ENCODE peak calls at places on chromosomes 4 and X, in six cellular contexts. One of them, this sample, is unnamed.

GRCh38 chr4:159142254-159142653 is 39.4 kb downstream of the RAPGEF2 start:
- DNase-seq in HFFc6: no peak
- DNase-seq in CD8-positive, alpha-beta T cell: no peak
- DNase-seq in GM12865: no peak
- DNase-seq in right lobe of liver: no peak
- DNase-seq in hepatocyte: no peak
- DNase-seq in this sample: no peak

GRCh38 chr4:148044889-148045352 is 313.0 kb downstream of the ARHGAP10 start:
- DNase-seq in hepatocyte: no peak
- DNase-seq in GM12865: peak
- DNase-seq in HFFc6: no peak
- DNase-seq in right lobe of liver: no peak
- DNase-seq in CD8-positive, alpha-beta T cell: no peak
- DNase-seq in this sample: peak

GRCh38 chr4:38189445-38189844 is 229.2 kb downstream of the PTTG2 start:
- DNase-seq in HFFc6: peak
- DNase-seq in CD8-positive, alpha-beta T cell: no peak
- DNase-seq in right lobe of liver: no peak
- DNase-seq in hepatocyte: no peak
- DNase-seq in GM12865: no peak
- DNase-seq in this sample: no peak

GRCh38 chr4:16329132-16329796 is 103.0 kb upstream of the TAPT1 start:
- DNase-seq in HFFc6: no peak
- DNase-seq in GM12865: no peak
- DNase-seq in right lobe of liver: no peak
- DNase-seq in hepatocyte: no peak
- DNase-seq in CD8-positive, alpha-beta T cell: no peak
- DNase-seq in this sample: no peak

GRCh38 chr4:182604953-182605352 is 312.2 kb downstream of the DCTD start:
- DNase-seq in right lobe of liver: no peak
- DNase-seq in GM12865: no peak
- DNase-seq in HFFc6: peak
- DNase-seq in hepatocyte: no peak
- DNase-seq in CD8-positive, alpha-beta T cell: no peak
- DNase-seq in this sample: no peak

GRCh38 chr4:794911-795725 is 30.8 kb downstream of the CPLX1 start:
- DNase-seq in hepatocyte: no peak
- DNase-seq in CD8-positive, alpha-beta T cell: no peak
- DNase-seq in GM12865: no peak
- DNase-seq in HFFc6: no peak
- DNase-seq in right lobe of liver: no peak
- DNase-seq in this sample: no peak

GRCh38 chr4:153257151-153257620 is 52.9 kb downstream of the TRIM2 start:
- DNase-seq in CD8-positive, alpha-beta T cell: no peak
- DNase-seq in right lobe of liver: no peak
- DNase-seq in HFFc6: peak
- DNase-seq in hepatocyte: peak
- DNase-seq in GM12865: peak
- DNase-seq in this sample: peak

GRCh38 chrX:33434256-33435092 is 223.1 kb upstream of the DMD start:
- DNase-seq in right lobe of liver: peak
- DNase-seq in hepatocyte: peak
- DNase-seq in HFFc6: peak
- DNase-seq in GM12865: peak
- DNase-seq in CD8-positive, alpha-beta T cell: no peak
- DNase-seq in this sample: peak

GRCh38 chr4:173076903-173077629 is 91.5 kb upstream of the GALNT7 start:
- DNase-seq in HFFc6: no peak
- DNase-seq in right lobe of liver: no peak
- DNase-seq in CD8-positive, alpha-beta T cell: no peak
- DNase-seq in hepatocyte: no peak
- DNase-seq in GM12865: no peak
- DNase-seq in this sample: no peak

GRCh38 chr4:137934046-137934445 is 308.1 kb downstream of the SLC7A11 start:
- DNase-seq in GM12865: no peak
- DNase-seq in right lobe of liver: no peak
- DNase-seq in hepatocyte: no peak
- DNase-seq in HFFc6: no peak
- DNase-seq in CD8-positive, alpha-beta T cell: no peak
- DNase-seq in this sample: no peak

GRCh38 chr4:187516224-187516623 is 479.3 kb upstream of the ZFP42 start:
- DNase-seq in right lobe of liver: no peak
- DNase-seq in hepatocyte: no peak
- DNase-seq in GM12865: no peak
- DNase-seq in CD8-positive, alpha-beta T cell: no peak
- DNase-seq in HFFc6: no peak
- DNase-seq in this sample: no peak

GRCh38 chr4:147285751-147286150 is 195.1 kb upstream of the EDNRA start:
- DNase-seq in hepatocyte: no peak
- DNase-seq in HFFc6: no peak
- DNase-seq in right lobe of liver: no peak
- DNase-seq in GM12865: no peak
- DNase-seq in CD8-positive, alpha-beta T cell: no peak
- DNase-seq in this sample: no peak

GRCh38 chr4:161208564-161208963 is 955.2 kb downstream of the FSTL5 start:
- DNase-seq in HFFc6: no peak
- DNase-seq in right lobe of liver: no peak
- DNase-seq in GM12865: no peak
- DNase-seq in CD8-positive, alpha-beta T cell: no peak
- DNase-seq in hepatocyte: no peak
- DNase-seq in this sample: no peak

GRCh38 chrX:24925430-24925829 is 90.3 kb downstream of the ARX start:
- DNase-seq in hepatocyte: no peak
- DNase-seq in GM12865: no peak
- DNase-seq in HFFc6: no peak
- DNase-seq in right lobe of liver: no peak
- DNase-seq in CD8-positive, alpha-beta T cell: no peak
- DNase-seq in this sample: no peak

GRCh38 chr4:97924341-97924958 is 218.8 kb downstream of the STPG2 start:
- DNase-seq in GM12865: no peak
- DNase-seq in right lobe of liver: no peak
- DNase-seq in HFFc6: no peak
- DNase-seq in hepatocyte: no peak
- DNase-seq in CD8-positive, alpha-beta T cell: no peak
- DNase-seq in this sample: no peak

GRCh38 chr4:1532549-1533395 is 126.5 kb upstream of the NKX1-1 start:
- DNase-seq in HFFc6: no peak
- DNase-seq in GM12865: no peak
- DNase-seq in hepatocyte: no peak
- DNase-seq in right lobe of liver: no peak
- DNase-seq in CD8-positive, alpha-beta T cell: peak
- DNase-seq in this sample: no peak

GRCh38 chr4:3031357-3032064 is 42.8 kb downstream of the HTT-AS start:
- DNase-seq in GM12865: no peak
- DNase-seq in CD8-positive, alpha-beta T cell: no peak
- DNase-seq in HFFc6: no peak
- DNase-seq in right lobe of liver: peak
- DNase-seq in hepatocyte: no peak
- DNase-seq in this sample: no peak

GRCh38 chr4:178598672-178599071 is 1156.4 kb upstream of the AGA start:
- DNase-seq in hepatocyte: no peak
- DNase-seq in CD8-positive, alpha-beta T cell: no peak
- DNase-seq in HFFc6: no peak
- DNase-seq in right lobe of liver: no peak
- DNase-seq in GM12865: no peak
- DNase-seq in this sample: no peak
- TF ChIP-seq CTCF in hepatocyte: no peak
- TF ChIP-seq CTCF in CD8-positive, alpha-beta T cell: no peak
- TF ChIP-seq CTCF in HFFc6: no peak
- TF ChIP-seq CTCF in right lobe of liver: no peak
- TF ChIP-seq CTCF in GM12865: no peak
- TF ChIP-seq CTCF in this sample: no peak

DNA sequence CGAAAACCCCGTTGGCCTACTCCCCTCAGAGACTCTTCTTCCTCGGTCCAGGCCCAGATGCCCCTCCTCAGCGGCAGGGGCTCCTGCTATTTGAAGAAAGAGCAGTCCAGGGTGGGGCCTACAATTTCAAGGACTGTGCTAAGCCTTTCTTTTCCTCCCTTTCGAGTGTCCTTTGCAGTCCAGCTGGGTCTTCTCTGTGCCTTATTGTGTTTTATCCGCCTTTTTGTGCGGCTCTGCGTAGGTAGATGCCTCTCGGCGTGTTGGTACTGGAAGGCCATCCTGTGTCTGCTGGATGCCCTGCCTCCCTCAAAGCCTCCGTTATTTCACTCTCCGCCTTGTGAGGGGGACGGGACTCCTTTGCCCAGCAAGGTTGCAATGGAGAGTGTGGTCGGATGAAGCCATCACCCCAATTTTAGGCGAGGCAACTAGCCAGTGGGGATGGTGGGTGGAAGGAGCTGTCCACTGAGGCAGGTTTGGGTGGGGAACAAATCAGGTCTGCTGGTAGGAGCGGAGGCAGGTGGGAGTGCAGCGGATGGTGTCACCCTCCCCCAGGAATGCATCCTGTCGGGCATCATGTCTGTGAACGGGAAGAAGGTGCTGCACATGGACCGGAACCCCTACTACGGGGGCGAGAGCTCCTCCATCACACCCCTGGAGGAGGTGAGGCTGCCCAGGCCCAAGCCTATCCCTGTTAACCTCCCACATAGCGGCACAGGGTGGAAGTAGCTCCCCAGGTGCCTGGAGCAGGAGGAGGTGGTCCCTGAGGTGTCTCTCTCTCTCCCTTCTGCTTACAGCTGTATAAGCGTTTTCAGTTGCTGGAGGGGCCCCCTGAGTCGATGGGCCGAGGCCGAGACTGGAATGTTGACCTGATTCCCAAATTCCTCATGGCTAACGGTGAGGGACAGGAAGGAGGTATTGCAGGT is 1.3 kb downstream of the GDI1 start:
- DNase-seq in hepatocyte: no peak
- DNase-seq in CD8-positive, alpha-beta T cell: no peak
- DNase-seq in GM12865: no peak
- DNase-seq in right lobe of liver: no peak
- DNase-seq in HFFc6: no peak
- DNase-seq in this sample: no peak
- TF ChIP-seq CTCF in hepatocyte: no peak
- TF ChIP-seq CTCF in CD8-positive, alpha-beta T cell: no peak
- TF ChIP-seq CTCF in GM12865: no peak
- TF ChIP-seq CTCF in right lobe of liver: no peak
- TF ChIP-seq CTCF in HFFc6: no peak
- TF ChIP-seq CTCF in this sample: no peak

GRCh38 chr4:168585168-168586091 is 88.6 kb downstream of the PALLD start:
- DNase-seq in HFFc6: peak
- DNase-seq in GM12865: peak
- DNase-seq in hepatocyte: peak
- DNase-seq in CD8-positive, alpha-beta T cell: no peak
- DNase-seq in right lobe of liver: peak
- DNase-seq in this sample: peak
- TF ChIP-seq CTCF in HFFc6: peak
- TF ChIP-seq CTCF in GM12865: peak
- TF ChIP-seq CTCF in hepatocyte: peak
- TF ChIP-seq CTCF in CD8-positive, alpha-beta T cell: no peak
- TF ChIP-seq CTCF in right lobe of liver: peak
- TF ChIP-seq CTCF in this sample: peak

GRCh38 chr4:80141543-80141942 is 55.8 kb upstream of the PRDM8 start:
- DNase-seq in GM12865: no peak
- DNase-seq in CD8-positive, alpha-beta T cell: no peak
- DNase-seq in hepatocyte: no peak
- DNase-seq in HFFc6: no peak
- DNase-seq in right lobe of liver: no peak
- DNase-seq in this sample: no peak
- TF ChIP-seq CTCF in GM12865: no peak
- TF ChIP-seq CTCF in CD8-positive, alpha-beta T cell: no peak
- TF ChIP-seq CTCF in hepatocyte: no peak
- TF ChIP-seq CTCF in HFFc6: no peak
- TF ChIP-seq CTCF in right lobe of liver: no peak
- TF ChIP-seq CTCF in this sample: no peak

DNA sequence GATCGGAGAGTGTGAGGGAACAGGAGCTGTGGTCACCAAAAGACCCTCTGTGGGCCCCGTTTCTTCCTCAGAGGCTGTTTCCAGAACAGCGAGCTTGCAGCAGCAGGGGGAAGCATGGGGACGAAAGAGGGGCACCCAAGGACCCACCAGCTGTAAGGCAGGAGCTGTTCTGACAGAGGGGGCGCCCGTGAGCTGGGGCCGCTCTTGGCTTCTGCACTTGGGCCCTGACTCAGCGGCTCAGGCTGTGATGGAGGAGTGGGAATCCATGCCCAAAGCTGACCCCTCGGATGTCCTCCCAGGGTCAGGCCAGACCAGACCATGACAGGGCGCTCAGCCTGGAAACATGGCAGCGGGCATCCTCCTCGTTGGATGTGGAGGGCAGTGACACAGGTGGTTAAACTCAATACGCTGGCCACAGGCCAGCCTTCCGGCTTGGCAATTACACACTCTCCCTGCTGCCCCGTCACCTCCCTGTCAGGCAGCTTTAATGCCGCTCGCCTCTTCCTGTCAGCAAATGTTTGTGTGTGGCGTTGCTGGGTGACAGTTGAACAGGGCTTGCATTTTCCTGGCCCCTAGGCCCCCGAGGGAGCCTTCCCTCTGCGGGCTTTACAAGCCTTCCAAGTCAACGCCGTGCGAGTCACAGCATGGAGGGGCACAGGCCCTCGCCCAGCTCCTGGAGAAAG is 620.2 kb downstream of the BCOR start:
- DNase-seq in CD8-positive, alpha-beta T cell: peak
- DNase-seq in right lobe of liver: peak
- DNase-seq in HFFc6: no peak
- DNase-seq in hepatocyte: peak
- DNase-seq in GM12865: peak
- DNase-seq in this sample: peak
- TF ChIP-seq CTCF in CD8-positive, alpha-beta T cell: no peak
- TF ChIP-seq CTCF in right lobe of liver: no peak
- TF ChIP-seq CTCF in HFFc6: peak
- TF ChIP-seq CTCF in hepatocyte: peak
- TF ChIP-seq CTCF in GM12865: peak
- TF ChIP-seq CTCF in this sample: peak

GRCh38 chrX:147476008-147476407 is 435.7 kb upstream of the FMR1 start:
- DNase-seq in CD8-positive, alpha-beta T cell: no peak
- DNase-seq in hepatocyte: peak
- DNase-seq in GM12865: peak
- DNase-seq in HFFc6: no peak
- DNase-seq in right lobe of liver: no peak
- DNase-seq in this sample: no peak
- TF ChIP-seq CTCF in CD8-positive, alpha-beta T cell: no peak
- TF ChIP-seq CTCF in hepatocyte: peak
- TF ChIP-seq CTCF in GM12865: peak
- TF ChIP-seq CTCF in HFFc6: peak
- TF ChIP-seq CTCF in right lobe of liver: peak
- TF ChIP-seq CTCF in this sample: peak

DNA sequence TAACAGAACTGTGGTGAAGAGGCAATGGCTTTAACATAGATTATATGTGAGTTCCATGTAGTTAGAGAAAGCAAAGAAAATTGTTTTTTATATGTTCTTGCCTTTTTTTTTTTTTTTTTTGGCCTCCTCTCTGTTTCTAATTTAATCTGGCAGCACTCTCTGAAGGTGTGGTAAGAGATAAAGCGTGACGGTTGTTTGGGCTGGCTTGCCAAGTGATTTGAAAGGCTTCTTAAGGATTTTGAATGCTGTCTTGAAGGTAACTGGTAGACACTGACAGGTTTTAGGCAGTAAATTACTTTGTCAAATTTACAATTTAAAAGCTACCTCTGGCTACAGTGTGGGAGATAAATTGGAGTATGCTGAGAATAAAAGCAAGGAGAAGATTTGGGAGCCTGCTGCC is 269.3 kb upstream of the HS3ST1 start:
- DNase-seq in HFFc6: no peak
- DNase-seq in GM12865: no peak
- DNase-seq in hepatocyte: no peak
- DNase-seq in CD8-positive, alpha-beta T cell: no peak
- DNase-seq in right lobe of liver: no peak
- DNase-seq in this sample: no peak
- TF ChIP-seq CTCF in HFFc6: no peak
- TF ChIP-seq CTCF in GM12865: no peak
- TF ChIP-seq CTCF in hepatocyte: no peak
- TF ChIP-seq CTCF in CD8-positive, alpha-beta T cell: no peak
- TF ChIP-seq CTCF in right lobe of liver: no peak
- TF ChIP-seq CTCF in this sample: no peak